ENCODE peak calls at places on chromosomes 16 and 17, in seven cellular contexts. Z, V, R, W, B, P and T are unnamed samples. For H3K27me3, the result is how much of the 10 kb centered on the place peaks cover.

GRCh38 chr16:11793840-11794239 is 3.2 kb downstream of the ZC3H7A start:
- DNase-seq in B (no peak), W (no peak), Z (no peak), V (peak), P (peak), R (no peak), T (no peak)

GRCh38 chr16:3202903-3203539 is 15.0 kb downstream of the OR1F1 start:
- DNase-seq in R (no peak), V (peak), Z (no peak), W (no peak), B (no peak), P (no peak), T (no peak)

GRCh38 chr17:58870747-58871146 is 115.1 kb downstream of the PPM1E start:
- DNase-seq in P (no peak), W (no peak), V (no peak), Z (peak), B (no peak), R (peak), T (no peak)

GRCh38 chr16:85607331-85607765 is 5.8 kb upstream of the GSE1 start:
- DNase-seq in P (no peak), V (no peak), Z (no peak), B (no peak), R (peak), W (no peak), T (peak)

GRCh38 chr17:47733047-47733413 is at the start of gene TBX21:
- DNase-seq in P (peak), Z (no peak), R (peak), B (peak), W (peak), V (peak), T (peak)

GRCh38 chr17:55895112-55895759 is 144.4 kb downstream of the PCTP start:
- DNase-seq in Z (no peak), W (no peak), P (no peak), B (no peak), V (no peak), R (no peak), T (no peak)

GRCh38 chr16:21167360-21167759 is 8.9 kb downstream of the LDAF1 start:
- DNase-seq in Z (peak), W (peak), B (no peak), P (no peak), V (peak), R (no peak), T (no peak)

GRCh38 chr17:41324180-41325075 is 8.9 kb upstream of the KRTAP17-1 start:
- DNase-seq in V (no peak), R (peak), B (peak), W (peak), P (peak), Z (peak), T (peak)

GRCh38 chr17:64781394-64781793 is 119.3 kb upstream of the SMURF2 start:
- DNase-seq in P (peak), V (peak), Z (no peak), B (peak), W (no peak), R (peak), T (peak)

GRCh38 chr16:50301626-50302471 is 35.5 kb downstream of the ADCY7 start:
- DNase-seq in R (no peak), V (peak), P (peak), Z (no peak), B (no peak), W (no peak), T (no peak)

GRCh38 chr17:72614871-72615626 is 477.4 kb downstream of the SLC39A11 start:
- DNase-seq in B (no peak), Z (peak), P (peak), W (peak), V (no peak), R (peak), T (peak)

GRCh38 chr17:52885882-52886281 is 727.4 kb upstream of the CA10 start:
- DNase-seq in P (no peak), B (no peak), Z (no peak), R (no peak), V (no peak), W (no peak), T (peak)

GRCh38 chr17:17748179-17748578 is 66.9 kb downstream of the RAI1 start:
- DNase-seq in Z (no peak), R (peak), B (no peak), W (no peak), P (no peak), V (no peak), T (no peak)

GRCh38 chr17:38706625-38707298 is 1.7 kb downstream of the MLLT6 start:
- DNase-seq in V (peak), B (peak), P (peak), Z (no peak), W (no peak), R (no peak), T (peak)

GRCh38 chr16:65023802-65024201 is 98.1 kb downstream of the CDH11 start:
- DNase-seq in V (no peak), Z (no peak), P (no peak), B (no peak), W (no peak), R (no peak), T (no peak)

GRCh38 chr17:51397361-51398127 is 137.2 kb downstream of the UTP18 start:
- DNase-seq in Z (peak), P (peak), V (peak), R (no peak), B (no peak), W (peak), T (no peak)

GRCh38 chr17:51389875-51390274 is 129.5 kb downstream of the UTP18 start:
- DNase-seq in V (no peak), P (no peak), B (no peak), Z (no peak), W (no peak), R (no peak), T (no peak)

GRCh38 chr17:51395621-51396020 is 135.3 kb downstream of the UTP18 start:
- DNase-seq in Z (no peak), R (no peak), B (no peak), W (no peak), P (no peak), V (no peak), T (no peak)

DNA sequence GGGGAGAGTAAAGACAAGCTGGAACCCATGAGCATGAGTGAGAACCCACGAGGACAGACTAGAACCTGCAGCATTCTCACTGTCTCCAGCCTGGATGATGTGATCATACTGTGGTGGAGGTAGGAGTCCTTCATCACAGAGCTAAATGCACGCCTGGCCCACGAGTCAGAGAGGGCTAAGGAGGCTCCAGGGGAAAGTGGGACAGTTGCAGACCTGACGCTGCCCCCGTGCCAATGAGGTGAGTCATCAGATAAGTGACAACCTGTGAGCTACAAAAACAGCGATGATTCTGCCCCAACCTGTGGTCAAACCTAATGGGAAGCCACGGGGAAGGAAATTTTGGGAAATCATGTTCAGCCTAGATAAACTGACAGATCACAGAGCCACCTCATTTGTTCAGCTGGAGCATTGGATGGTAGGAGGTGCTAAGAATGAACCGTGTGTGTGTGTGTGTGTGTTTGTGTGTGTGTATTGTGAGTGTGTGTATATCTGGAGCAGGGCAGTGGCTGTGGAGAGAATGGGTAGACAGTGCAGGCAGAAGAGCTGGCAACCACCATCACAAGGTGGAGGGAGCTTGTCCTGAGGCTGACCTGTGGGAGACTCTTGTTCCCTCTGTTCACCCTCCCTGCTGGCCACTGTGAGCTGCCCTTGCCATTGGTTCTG is 131.8 kb downstream of the UTP18 start:
- DNase-seq in R (no peak), Z (peak), B (no peak), P (peak), V (no peak), W (peak), T (no peak)
- H3K27me3 ChIP-seq in R (under half), Z (half or more), B (under half), P (under half), V (under half), W (under half), T (under half)

GRCh38 chr16:56355221-56355620 is 70.1 kb downstream of the AMFR start:
- DNase-seq in P (no peak), R (peak), Z (no peak), W (no peak), B (no peak), V (no peak), T (no peak)

GRCh38 chr16:56355786-56356275 is 69.5 kb downstream of the AMFR start:
- DNase-seq in B (no peak), V (no peak), W (no peak), Z (no peak), R (no peak), P (no peak), T (no peak)

GRCh38 chr16:56357291-56357764 is 68.0 kb downstream of the AMFR start:
- DNase-seq in B (no peak), V (peak), W (no peak), Z (peak), R (peak), P (peak), T (peak)

GRCh38 chr16:56357765-56358322 is 67.5 kb downstream of the AMFR start:
- DNase-seq in R (peak), B (no peak), V (no peak), Z (no peak), W (no peak), P (no peak), T (peak)

DNA sequence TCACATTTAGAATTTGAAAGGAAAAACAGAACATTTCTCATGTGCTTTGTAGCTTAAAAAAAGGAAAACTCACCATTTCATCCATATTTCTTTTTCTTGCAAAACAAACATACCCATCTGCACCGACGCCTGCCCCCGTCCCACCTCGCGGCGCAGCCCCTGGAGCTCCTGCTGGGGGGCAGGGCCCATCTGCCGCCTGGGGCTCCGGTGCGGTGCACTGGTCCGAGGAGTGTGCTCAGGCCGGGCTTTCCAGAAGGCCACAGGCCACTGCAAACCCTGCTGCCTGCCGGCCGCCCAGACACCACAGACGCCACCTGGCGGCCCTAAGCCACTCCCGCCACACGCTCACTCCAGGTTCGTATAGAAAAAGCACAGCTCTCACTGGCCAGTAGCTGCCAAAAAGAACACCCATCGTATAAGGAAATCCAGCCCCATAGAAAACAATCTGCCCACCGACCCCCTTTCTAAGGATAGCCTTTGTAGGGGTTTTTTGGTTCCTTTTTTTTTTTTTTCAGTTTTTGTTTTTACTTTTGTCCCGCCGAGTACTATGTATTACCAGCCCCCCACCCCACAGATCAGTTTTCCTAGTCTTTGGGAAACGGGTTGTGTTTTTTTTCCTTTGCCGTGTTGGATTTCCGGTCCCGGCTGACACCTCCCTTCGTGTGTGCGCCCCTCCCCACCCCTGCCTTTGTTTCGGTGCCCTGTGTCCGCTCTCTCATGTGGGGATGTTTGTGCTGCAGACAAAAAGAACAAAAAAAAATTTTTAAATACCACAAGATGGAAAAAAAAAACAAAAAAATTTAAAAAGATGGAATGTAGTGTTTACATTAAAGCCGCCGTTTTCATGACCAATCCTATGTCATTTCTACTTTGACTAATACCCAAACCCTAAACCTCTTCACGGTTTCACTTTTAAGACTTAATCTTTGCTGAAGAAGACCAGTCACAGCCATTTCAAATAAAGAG is 68.8 kb downstream of the AMFR start:
- DNase-seq in W (peak), B (peak), P (peak), R (peak), V (peak), Z (peak), T (peak)
- TF ChIP-seq EZH2 in W (no peak), B (no peak), P (no peak), R (no peak), V (no peak), Z (no peak), T (no peak)

GRCh38 chr17:74827800-74828199 is 31.9 kb downstream of the GRIN2C start:
- DNase-seq in V (no peak), P (no peak), W (no peak), B (no peak), Z (no peak), R (no peak), T (no peak)

GRCh38 chr17:74830861-74831260 is 28.8 kb downstream of the GRIN2C start:
- DNase-seq in Z (no peak), P (no peak), R (no peak), W (no peak), B (no peak), V (no peak), T (no peak)

GRCh38 chr17:74832421-74832820 is 27.3 kb downstream of the GRIN2C start:
- DNase-seq in P (no peak), B (no peak), R (no peak), Z (no peak), V (no peak), W (no peak), T (no peak)

GRCh38 chr17:74833501-74834361 is 26.0 kb downstream of the GRIN2C start:
- DNase-seq in P (no peak), Z (peak), B (no peak), R (no peak), V (peak), W (no peak), T (peak)

DNA sequence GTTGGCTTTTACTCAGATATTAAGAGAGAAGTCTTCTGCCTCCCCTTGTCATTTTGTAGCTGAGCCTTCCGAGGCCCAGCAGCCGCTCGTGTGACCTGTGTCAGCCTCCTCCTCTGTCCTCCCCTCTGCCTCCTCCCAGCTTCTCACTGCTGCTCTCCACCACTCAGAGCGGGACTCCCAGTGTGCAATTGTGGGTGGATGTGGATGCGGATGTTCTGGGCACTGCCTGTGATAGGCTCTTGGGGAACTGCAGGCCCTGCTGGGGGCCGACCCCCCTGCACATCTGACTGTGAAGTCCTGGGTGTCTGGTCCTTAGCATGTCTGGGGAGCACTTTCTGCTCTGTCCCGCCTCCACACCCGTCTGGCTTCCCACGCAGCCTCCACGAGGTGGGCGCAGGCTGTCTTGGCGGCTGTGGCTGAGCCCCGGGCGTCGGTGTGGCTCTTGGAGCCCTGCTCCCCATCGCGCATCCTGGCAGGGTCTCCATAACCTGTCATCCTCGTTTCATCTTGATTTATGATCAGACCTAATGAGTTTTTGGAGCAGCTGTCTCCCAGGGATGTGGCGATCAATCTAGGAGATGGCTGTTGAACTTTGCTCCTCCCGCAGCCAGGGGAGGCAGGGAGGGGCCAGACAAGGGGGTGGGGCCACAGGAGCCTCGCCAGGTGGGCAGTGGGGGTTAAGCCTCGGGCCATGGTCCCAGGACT is 28.1 kb downstream of the GRIN2C start:
- DNase-seq in B (no peak), Z (no peak), P (no peak), R (no peak), V (no peak), W (no peak), T (no peak)
- TF ChIP-seq EZH2phosphoT487 in B (no peak), Z (no peak), P (no peak), R (no peak), V (no peak), W (no peak), T (no peak)

DNA sequence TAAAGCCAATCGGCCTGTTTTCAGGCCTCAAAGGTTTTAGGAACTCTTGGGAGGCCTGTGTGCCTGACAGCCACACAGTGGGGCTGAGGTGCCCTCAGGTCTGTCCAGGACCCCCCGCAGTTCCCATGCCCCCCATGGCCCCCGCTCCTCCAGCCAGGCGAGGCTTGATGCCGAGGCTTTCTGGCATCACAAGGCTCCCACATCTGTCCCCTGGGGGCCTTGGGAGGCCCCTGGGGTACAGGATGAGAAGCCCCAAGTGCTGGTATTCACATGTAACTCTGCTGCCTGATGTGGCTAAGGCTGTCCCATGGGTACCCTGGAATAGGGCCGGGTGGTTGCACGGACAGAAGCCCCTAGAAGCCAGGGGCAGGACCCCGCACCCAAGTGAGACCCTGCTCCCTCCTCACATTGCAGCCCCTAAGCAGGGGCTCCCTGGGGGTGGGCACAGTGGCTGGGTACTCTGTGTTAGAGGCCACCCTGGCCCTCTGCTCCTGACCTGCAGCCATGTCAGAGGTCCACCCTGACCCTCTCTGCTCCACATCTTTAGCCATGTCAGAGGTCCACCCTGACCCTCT is 2.3 kb downstream of the CBFA2T3 start:
- DNase-seq in B (no peak), W (no peak), R (no peak), Z (no peak), P (no peak), V (no peak), T (no peak)
- H3K27me3 ChIP-seq in B (under half), W (under half), R (under half), Z (under half), P (under half), V (under half), T (under half)

DNA sequence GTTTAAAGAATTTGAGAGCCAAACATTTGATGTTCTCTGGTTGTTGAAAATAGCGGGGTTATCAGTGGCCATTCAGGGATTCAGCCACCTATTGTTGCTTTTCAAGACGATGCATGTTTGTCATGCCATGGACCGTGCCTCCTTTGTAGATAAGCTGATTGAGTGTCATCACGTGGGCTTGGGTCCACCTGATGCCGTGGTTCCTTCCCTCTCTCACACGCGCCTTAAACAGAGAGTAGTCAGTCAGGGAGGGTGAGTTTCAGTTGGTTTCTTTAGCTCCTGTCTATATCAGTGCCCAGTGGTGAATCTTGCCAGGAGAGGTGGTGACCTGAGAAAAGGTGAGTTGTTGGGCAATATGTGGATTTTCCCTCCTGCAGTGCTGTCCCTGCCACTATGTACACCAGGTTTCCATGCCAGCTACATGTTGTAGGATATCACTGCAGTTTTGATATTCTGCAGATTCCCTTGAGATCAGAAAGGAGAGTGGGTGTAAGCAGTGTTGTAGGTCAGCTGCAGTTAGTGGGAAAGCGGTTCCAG is 129.7 kb downstream of the LAT start:
- DNase-seq in Z (no peak), W (no peak), V (no peak), B (no peak), R (no peak), P (peak), T (no peak)
- TF ChIP-seq EZH2 in Z (no peak), W (no peak), V (no peak), B (no peak), R (no peak), P (no peak), T (no peak)

DNA sequence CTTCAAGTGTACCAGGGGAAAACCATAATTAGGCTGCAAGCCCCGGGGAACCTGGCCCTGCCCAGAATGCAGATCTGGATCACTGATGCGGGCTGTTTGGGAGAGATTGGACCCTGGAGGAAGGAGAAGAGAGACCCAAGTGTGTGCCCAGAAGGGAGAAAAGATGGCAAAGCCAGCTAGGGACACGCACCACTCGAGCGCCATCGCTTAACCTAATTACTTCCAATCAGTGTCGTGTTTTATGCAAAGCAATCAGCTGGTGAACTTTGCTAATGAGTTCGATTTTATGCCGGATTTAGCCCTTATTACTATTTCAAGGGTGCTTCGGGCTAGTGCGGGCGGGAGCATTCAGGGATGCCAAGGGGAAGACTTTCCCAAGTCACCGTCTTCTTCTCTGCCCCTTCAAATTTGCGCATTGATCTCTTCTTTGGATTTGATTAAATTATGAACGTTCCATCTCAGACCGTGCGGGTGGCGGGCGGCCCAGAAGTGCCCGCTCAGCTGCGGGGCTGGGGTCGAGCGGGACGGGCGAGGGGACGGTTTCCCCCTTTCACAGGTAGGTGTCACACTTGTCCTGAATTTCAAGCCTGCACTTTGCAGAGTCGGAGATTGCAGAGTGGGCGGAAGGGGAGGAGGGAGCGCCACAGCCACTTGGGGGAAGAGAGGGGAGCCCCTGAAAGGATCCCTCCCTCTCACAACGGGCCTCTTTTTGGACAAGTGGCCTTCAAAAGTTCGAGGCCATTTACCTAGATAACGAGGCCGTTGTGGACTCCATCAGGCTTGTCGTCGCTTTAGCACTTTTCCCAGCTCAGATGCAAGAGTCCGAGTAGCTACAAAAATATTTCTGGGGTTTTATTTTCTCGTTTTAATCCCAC is 4.1 kb downstream of the IRX5 start:
- DNase-seq in V (peak), B (no peak), W (no peak), Z (no peak), R (peak), P (peak), T (peak)
- TF ChIP-seq EZH2phosphoT487 in V (no peak), B (no peak), W (no peak), Z (no peak), R (peak), P (peak), T (peak)